ENCODE peak calls at places on chromosomes 1 and 21, in five cellular contexts. U is mucosa of gallbladder; C is activated naive CD4-positive, alpha-beta T cell; T is NCI-H2081; W is MCF 10A. I is an unnamed sample.

GRCh38 chr1:152034324-152034653 is 2.5 kb downstream of the S100A11 start:
- DNase-seq in U (peak), C (no peak), T (no peak), W (no peak), I (no peak)

GRCh38 chr1:185936641-185937040 is 202.4 kb downstream of the HMCN1 start:
- DNase-seq in U (no peak), C (no peak), T (no peak), W (no peak), I (no peak)

GRCh38 chr1:102628008-102628736 is 480.1 kb downstream of the COL11A1 start:
- DNase-seq in U (no peak), C (no peak), T (peak), W (peak), I (no peak)

GRCh38 chr1:18900303-18900841 is 2.0 kb downstream of the ALDH4A1 start:
- DNase-seq in U (no peak), C (no peak), T (no peak), W (no peak), I (peak)

GRCh38 chr1:206826409-206826808 is 39.0 kb upstream of the IL20 start:
- DNase-seq in U (no peak), C (no peak), T (no peak), W (peak), I (peak)

GRCh38 chr21:39156024-39156423 is 27.2 kb downstream of the PSMG1 start:
- DNase-seq in U (no peak), C (no peak), T (no peak), W (peak), I (no peak)

GRCh38 chr1:150159550-150159949 is 9.8 kb downstream of the PLEKHO1 start:
- DNase-seq in U (no peak), C (no peak), T (no peak), W (no peak), I (no peak)

GRCh38 chr1:201459052-201459451 is 9.9 kb downstream of the PHLDA3 start:
- DNase-seq in U (no peak), C (no peak), T (no peak), W (no peak), I (no peak)

GRCh38 chr1:62082456-62083363 is 111.9 kb upstream of the L1TD1 start:
- DNase-seq in U (peak), C (no peak), T (peak), W (peak), I (peak)

GRCh38 chr1:86487805-86488141 is 19.0 kb downstream of the CLCA1 start:
- DNase-seq in U (no peak), C (no peak), T (no peak), W (no peak), I (no peak)

GRCh38 chr1:239126881-239127280 is 259.5 kb upstream of the CHRM3 start:
- DNase-seq in U (no peak), C (no peak), T (no peak), W (peak), I (no peak)

GRCh38 chr1:109208847-109209463 is 4.8 kb upstream of the SARS1 start:
- DNase-seq in U (no peak), C (no peak), T (no peak), W (peak), I (no peak)

GRCh38 chr1:167909691-167910180 is 4.2 kb downstream of the ADCY10 start:
- DNase-seq in U (no peak), C (no peak), T (no peak), W (no peak), I (no peak)

GRCh38 chr1:47940779-47941178 is 56.4 kb downstream of the TRABD2B start:
- DNase-seq in U (no peak), C (no peak), T (no peak), W (peak), I (no peak)

GRCh38 chr1:44318097-44319088 is 36.7 kb downstream of the ERI3 start:
- DNase-seq in U (no peak), C (peak), T (peak), W (peak), I (no peak)

GRCh38 chr1:192516776-192517297 is 58.7 kb upstream of the RGS1 start:
- DNase-seq in U (peak), C (no peak), T (no peak), W (no peak), I (no peak)

GRCh38 chr21:41350436-41351155 is 11.2 kb upstream of the MX2 start:
- DNase-seq in U (no peak), C (no peak), T (no peak), W (no peak), I (no peak)

GRCh38 chr21:45985471-45986315 is 4.1 kb downstream of the COL6A1 start:
- DNase-seq in U (no peak), C (no peak), T (no peak), W (no peak), I (no peak)

GRCh38 chr1:66334311-66334710 is 199.6 kb upstream of the SGIP1 start:
- DNase-seq in U (no peak), C (no peak), T (no peak), W (no peak), I (no peak)

GRCh38 chr1:17941396-17941795 is 166.2 kb upstream of the IGSF21 start:
- DNase-seq in U (no peak), C (no peak), T (no peak), W (no peak), I (no peak)

GRCh38 chr1:46547481-46548383 is 3.7 kb downstream of the KNCN start:
- DNase-seq in U (no peak), C (no peak), T (no peak), W (peak), I (no peak)

GRCh38 chr1:159873546-159873945 is 11.1 kb upstream of the VSIG8 start:
- DNase-seq in U (no peak), C (no peak), T (no peak), W (no peak), I (no peak)

GRCh38 chr1:11979818-11980675 is at the start of gene MFN2:
- DNase-seq in U (peak), C (peak), T (peak), W (peak), I (peak)

GRCh38 chr1:75723989-75724471 is 479 bp upstream of the ACADM start:
- DNase-seq in U (peak), C (peak), T (peak), W (peak), I (peak)

GRCh38 chr1:48498096-48498791 is 26.2 kb upstream of the SPATA6 start:
- DNase-seq in U (peak), C (peak), T (peak), W (peak), I (peak)

GRCh38 chr1:96808186-96808585 is 86.6 kb downstream of the PTBP2 start:
- DNase-seq in U (no peak), C (no peak), T (no peak), W (no peak), I (no peak)

GRCh38 chr1:27704958-27705357 is 20.8 kb upstream of the FAM76A start:
- DNase-seq in U (no peak), C (no peak), T (no peak), W (no peak), I (no peak)

GRCh38 chr1:97920275-97920831 is 481 bp downstream of the DPYD start:
- DNase-seq in U (no peak), C (no peak), T (peak), W (peak), I (no peak)

GRCh38 chr1:100476736-100477135 is 61.2 kb upstream of the GPR88 start:
- DNase-seq in U (no peak), C (no peak), T (no peak), W (no peak), I (no peak)